ENCODE peak calls at places on chromosomes 6 and 20, in six cellular contexts. V, P, T, N, L and Z are unnamed samples.

GRCh38 chr6:154030646-154031045 is 8.4 kb upstream of the OPRM1 start:
- DNase-seq in L (no peak), P (no peak), N (no peak), T (no peak), V (no peak), Z (no peak)

GRCh38 chr6:44222987-44223470 is 366 bp upstream of the SLC29A1 start:
- DNase-seq in V (no peak), P (no peak), N (no peak), L (no peak), T (no peak), Z (no peak)

GRCh38 chr20:53142225-53142624 is 170.1 kb downstream of the TSHZ2 start:
- DNase-seq in T (no peak), L (peak), P (peak), N (no peak), V (no peak), Z (no peak)

GRCh38 chr20:52847029-52847660 is 125.0 kb upstream of the TSHZ2 start:
- DNase-seq in L (no peak), P (no peak), N (no peak), T (no peak), V (no peak), Z (no peak)

GRCh38 chr6:137808836-137809315 is 58.2 kb upstream of the TNFAIP3 start:
- DNase-seq in T (no peak), N (no peak), P (peak), L (no peak), V (no peak), Z (no peak)

GRCh38 chr20:57475388-57476072 is 49.4 kb downstream of the CTCFL start:
- DNase-seq in V (no peak), L (no peak), P (no peak), N (no peak), T (no peak), Z (no peak)

GRCh38 chr6:18022398-18023231 is 35.2 kb upstream of the KIF13A start:
- DNase-seq in V (peak), P (no peak), T (no peak), N (no peak), L (no peak), Z (no peak)

GRCh38 chr20:23697947-23698346 is 9.1 kb upstream of the CST4 start:
- DNase-seq in P (no peak), V (no peak), L (no peak), N (no peak), T (no peak), Z (no peak)

GRCh38 chr6:41257369-41258195 is 28.9 kb downstream of the TREM1 start:
- DNase-seq in V (no peak), N (no peak), T (no peak), P (no peak), L (no peak), Z (no peak)

GRCh38 chr6:83226517-83226916 is 33.4 kb downstream of the RWDD2A start:
- DNase-seq in V (no peak), L (no peak), N (no peak), T (no peak), P (no peak), Z (no peak)

GRCh38 chr6:111447051-111447450 is 36.0 kb downstream of the REV3L start:
- DNase-seq in T (no peak), N (no peak), L (no peak), V (no peak), P (no peak), Z (no peak)

GRCh38 chr6:81562169-81562568 is 190.3 kb downstream of the TENT5A start:
- DNase-seq in L (no peak), T (no peak), N (no peak), P (peak), V (no peak), Z (no peak)

GRCh38 chr6:2257358-2257757 is 12.0 kb upstream of the GMDS start:
- DNase-seq in L (no peak), V (no peak), P (no peak), T (no peak), N (no peak), Z (no peak)

GRCh38 chr6:103798166-103798565 is 1061.6 kb downstream of the HACE1 start:
- DNase-seq in V (no peak), N (no peak), P (no peak), T (no peak), L (no peak), Z (no peak)

GRCh38 chr6:4186391-4186790 is 51.0 kb upstream of the ECI2 start:
- DNase-seq in P (no peak), N (no peak), T (no peak), V (no peak), L (no peak), Z (no peak)

GRCh38 chr6:52189974-52190373 is 3.8 kb downstream of the IL17A start:
- DNase-seq in L (no peak), T (no peak), P (no peak), V (no peak), N (no peak), Z (no peak)

GRCh38 chr20:46648903-46649649 is 2.2 kb downstream of the SLC13A3 start:
- DNase-seq in L (peak), T (no peak), P (peak), N (no peak), V (no peak), Z (no peak)

GRCh38 chr6:26454641-26455040 is 3.1 kb upstream of the BTN2A1 start:
- DNase-seq in P (no peak), T (no peak), V (no peak), N (no peak), L (no peak), Z (no peak)

GRCh38 chr6:8905647-8906231 is 470.4 kb upstream of the SLC35B3 start:
- DNase-seq in T (no peak), P (no peak), L (no peak), V (no peak), N (no peak), Z (no peak)

GRCh38 chr20:8757146-8757545 is 311.7 kb upstream of the PLCB4 start:
- DNase-seq in V (no peak), T (no peak), N (no peak), P (no peak), L (no peak), Z (no peak)

GRCh38 chr6:154113392-154113791 is 74.4 kb downstream of the OPRM1 start:
- DNase-seq in N (no peak), T (no peak), P (no peak), L (no peak), V (no peak), Z (no peak)

GRCh38 chr6:46099952-46100351 is 29.8 kb upstream of the ENPP4 start:
- DNase-seq in V (no peak), T (no peak), P (no peak), L (no peak), N (no peak), Z (no peak)

GRCh38 chr6:148509152-148509571 is 166.5 kb downstream of the SASH1 start:
- DNase-seq in T (no peak), N (no peak), V (no peak), L (no peak), P (no peak), Z (no peak)

GRCh38 chr20:48284837-48285236 is 499.6 kb upstream of the SULF2 start:
- DNase-seq in T (no peak), N (no peak), L (no peak), V (no peak), P (peak), Z (no peak)

GRCh38 chr6:18154507-18155272 is at the start of gene TPMT:
- DNase-seq in T (no peak), N (no peak), P (no peak), L (no peak), V (no peak), Z (no peak)

GRCh38 chr6:35810831-35811698 is 5.9 kb downstream of the LHFPL5 start:
- DNase-seq in T (no peak), L (no peak), N (no peak), V (no peak), P (peak), Z (no peak)

GRCh38 chr20:58659841-58660240 is 8.8 kb downstream of the STX16 start:
- DNase-seq in T (no peak), L (no peak), P (no peak), N (no peak), V (no peak), Z (no peak)

GRCh38 chr6:27188206-27188884 is 59.2 kb upstream of the PRSS16 start:
- DNase-seq in V (no peak), P (peak), T (no peak), N (peak), L (peak), Z (peak)

GRCh38 chr6:45436544-45437440 is 59.1 kb upstream of the SUPT3H start:
- DNase-seq in V (no peak), L (peak), P (no peak), N (peak), T (no peak), Z (no peak)

GRCh38 chr6:80725156-80725930 is 618.9 kb downstream of the BCKDHB start:
- DNase-seq in L (no peak), T (no peak), V (no peak), N (no peak), P (no peak), Z (no peak)

GRCh38 chr20:9270831-9271230 is 201.9 kb downstream of the PLCB4 start:
- DNase-seq in P (no peak), V (no peak), L (no peak), N (no peak), T (no peak), Z (no peak)

GRCh38 chr20:10427060-10427692 is 6.8 kb downstream of the MKKS start:
- DNase-seq in V (no peak), T (no peak), L (peak), P (peak), N (no peak), Z (no peak)

GRCh38 chr6:72216222-72217106 is 330.1 kb downstream of the RIMS1 start:
- DNase-seq in P (no peak), L (no peak), T (no peak), V (no peak), N (no peak), Z (no peak)
- TF ChIP-seq POLR2AphosphoS5 in P (no peak), L (no peak), T (no peak), V (no peak), N (no peak), Z (no peak)

DNA sequence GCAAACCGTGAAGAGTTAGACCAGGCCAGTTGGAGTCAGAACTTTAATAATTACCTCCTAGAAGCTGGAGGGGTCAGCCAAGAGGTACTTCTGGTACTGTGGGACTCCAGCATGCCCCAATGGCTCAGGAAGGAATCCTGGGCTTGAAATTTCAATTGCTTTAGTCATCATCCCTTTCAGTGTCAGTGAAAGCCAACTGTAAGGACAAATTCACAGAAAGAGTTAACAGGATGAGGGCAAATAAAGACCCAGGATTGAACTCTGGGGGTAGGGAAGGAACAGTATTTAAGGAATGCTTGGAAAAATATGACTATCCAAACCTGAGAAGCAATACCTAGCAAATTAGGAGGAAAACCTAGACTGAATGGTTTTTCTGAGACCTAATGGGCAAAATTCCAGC is 735.1 kb upstream of the MARCKS start:
- DNase-seq in T (no peak), N (no peak), L (no peak), V (peak), P (peak), Z (no peak)
- TF ChIP-seq POLR2A in T (no peak), N (no peak), L (no peak), V (no peak), P (no peak), Z (no peak)

GRCh38 chr6:160393966-160394653 is 45.9 kb downstream of the SLC22A3 start:
- DNase-seq in L (no peak), N (no peak), V (no peak), T (no peak), P (peak), Z (no peak)

GRCh38 chr6:160388922-160389321 is 40.7 kb downstream of the SLC22A3 start:
- DNase-seq in T (no peak), P (no peak), N (no peak), L (no peak), V (no peak), Z (no peak)

GRCh38 chr6:160395187-160395586 is 47.0 kb downstream of the SLC22A3 start:
- DNase-seq in N (no peak), P (no peak), V (no peak), L (no peak), T (no peak), Z (no peak)

GRCh38 chr6:160394654-160395035 is 46.5 kb downstream of the SLC22A3 start:
- DNase-seq in L (no peak), V (no peak), T (no peak), P (peak), N (no peak), Z (no peak)

GRCh38 chr6:160391419-160392116 is 43.4 kb downstream of the SLC22A3 start:
- DNase-seq in L (no peak), P (peak), V (no peak), T (no peak), N (no peak), Z (no peak)
- TF ChIP-seq TAF1 in L (no peak), P (no peak), V (no peak), T (no peak), N (no peak), Z (no peak)

GRCh38 chr6:156828280-156828703 is 51.1 kb downstream of the ARID1B start:
- DNase-seq in V (no peak), L (no peak), P (peak), T (no peak), N (no peak), Z (no peak)
- TF ChIP-seq POLR2AphosphoS5 in V (no peak), L (no peak), P (no peak), T (no peak), N (no peak), Z (no peak)

DNA sequence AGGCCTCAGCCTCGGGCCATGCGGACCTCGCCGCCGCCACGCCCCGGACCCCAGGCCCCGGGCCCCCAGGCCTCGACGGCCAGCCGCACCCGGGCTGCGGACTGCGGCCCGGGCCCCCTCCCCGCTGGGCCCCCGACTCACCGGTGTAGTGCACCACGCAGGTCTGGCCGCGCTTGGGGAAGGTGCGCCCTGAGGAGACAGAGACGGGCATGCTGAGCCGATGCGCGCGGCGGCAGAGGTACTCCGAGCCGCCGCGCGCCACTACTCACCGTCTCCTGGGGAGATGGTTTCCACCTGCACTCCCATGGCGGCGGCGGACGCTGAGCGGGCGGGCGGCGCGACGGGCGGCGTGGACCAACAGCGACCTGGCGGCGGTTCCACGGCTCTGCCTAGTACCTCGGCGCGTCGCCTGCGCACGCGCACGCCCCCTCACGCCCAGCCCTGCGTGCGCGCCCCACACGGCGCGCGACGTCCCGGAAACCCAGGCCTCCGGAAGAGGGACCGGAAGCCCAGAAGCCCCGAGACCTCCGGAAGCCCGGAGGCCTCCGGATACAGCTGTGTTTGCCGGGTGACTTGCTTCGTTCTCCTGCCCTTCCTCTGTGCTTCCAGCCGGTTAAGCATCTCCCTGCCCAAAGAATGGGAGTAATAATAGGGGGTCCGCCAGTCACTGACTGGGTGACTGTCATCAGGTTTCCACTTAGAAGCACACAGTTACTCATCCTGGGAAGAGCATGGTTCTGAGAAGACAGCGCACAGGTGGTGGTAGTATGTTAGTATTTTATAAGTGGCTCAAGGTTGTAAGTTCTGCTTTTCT is at the start of gene FKBP1A:
- DNase-seq in L (peak), T (peak), N (peak), V (no peak), P (peak), Z (peak)
- TF ChIP-seq POLR2A in L (peak), T (peak), N (peak), V (no peak), P (peak), Z (peak)

GRCh38 chr6:73491371-73491770 is 29.5 kb downstream of the EEF1A1 start:
- DNase-seq in L (no peak), N (no peak), T (no peak), P (no peak), V (no peak), Z (no peak)
- TF ChIP-seq TAF1 in L (no peak), N (no peak), T (no peak), P (no peak), V (no peak), Z (no peak)

GRCh38 chr20:12345978-12346377 is 428.3 kb downstream of the BTBD3 start:
- DNase-seq in T (no peak), L (no peak), V (no peak), P (no peak), N (no peak), Z (no peak)
- TF ChIP-seq POLR2AphosphoS5 in T (no peak), L (no peak), V (no peak), P (no peak), N (no peak), Z (no peak)

GRCh38 chr20:36628076-36628475 is 17.9 kb downstream of the SLA2 start:
- DNase-seq in L (no peak), P (peak), V (no peak), T (no peak), N (no peak), Z (no peak)

GRCh38 chr20:36623444-36623843 is 17.9 kb downstream of the RAB5IF start:
- DNase-seq in T (no peak), P (peak), L (no peak), V (no peak), N (no peak), Z (no peak)

GRCh38 chr20:36624925-36625324 is 19.3 kb downstream of the RAB5IF start:
- DNase-seq in P (no peak), V (no peak), L (no peak), T (no peak), N (no peak), Z (no peak)

GRCh38 chr20:36620917-36621316 is 15.3 kb downstream of the RAB5IF start:
- DNase-seq in P (no peak), N (no peak), V (no peak), L (no peak), T (no peak), Z (no peak)

DNA sequence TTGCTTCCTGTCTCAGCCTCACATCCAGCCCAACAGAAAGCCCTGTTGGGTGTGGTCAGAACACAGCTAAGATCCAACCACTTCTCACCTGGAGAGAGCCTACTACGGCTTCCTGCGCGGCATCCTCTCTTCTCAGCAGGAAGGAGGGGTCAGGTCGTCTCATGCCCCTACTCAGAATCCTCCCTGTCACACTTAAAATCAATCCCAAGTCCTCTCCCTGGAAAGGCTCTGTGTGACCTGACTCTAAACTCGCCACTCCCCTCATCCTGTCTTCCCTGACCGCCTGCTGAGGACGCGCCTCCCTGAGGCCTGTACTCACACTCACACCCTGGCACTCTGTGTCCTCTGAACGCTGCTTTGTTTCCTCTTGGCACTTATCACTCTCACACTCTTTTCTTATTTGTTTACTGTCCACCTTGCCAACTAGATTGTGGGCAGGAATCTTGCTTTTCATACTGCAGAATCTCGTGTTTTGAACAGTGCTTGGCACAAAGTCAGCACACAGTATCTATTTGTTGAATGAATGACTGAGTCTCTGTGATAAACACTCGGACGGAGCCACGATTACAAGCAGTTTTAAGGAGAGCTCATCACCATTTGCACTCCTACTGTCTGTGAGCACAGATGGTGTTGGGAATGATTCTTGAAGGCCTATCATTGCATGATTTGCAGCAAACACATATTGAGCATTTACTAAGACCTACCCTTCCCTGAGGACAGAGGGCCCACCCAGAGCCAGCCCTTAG is 18.7 kb downstream of the RAB5IF start:
- DNase-seq in V (no peak), L (no peak), T (no peak), P (peak), N (no peak), Z (no peak)
- TF ChIP-seq POLR2A in V (no peak), L (no peak), T (no peak), P (no peak), N (no peak), Z (no peak)

GRCh38 chr6:75205776-75206334 is at the start of gene COL12A1:
- DNase-seq in V (no peak), P (no peak), T (no peak), L (no peak), N (no peak), Z (peak)
- TF ChIP-seq TAF1 in V (peak), P (no peak), T (no peak), L (no peak), N (no peak), Z (no peak)